ENCODE peak calls at places on chromosomes 11 and 22, in five cellular contexts. One of them, this sample, is unnamed.

GRCh38 chr22:43639228-43639948 is 172.7 kb downstream of the EFCAB6 start:
- DNase-seq in endothelial cell: no peak
- DNase-seq in IMR-90: no peak
- DNase-seq in Panc1: no peak
- DNase-seq in nephron progenitor cell: no peak
- DNase-seq in this sample: no peak

GRCh38 chr11:2837096-2837601 is 48.4 kb downstream of the CDKN1C start:
- DNase-seq in endothelial cell: peak; percentile 46
- DNase-seq in IMR-90: peak; percentile 11
- DNase-seq in Panc1: no peak
- DNase-seq in nephron progenitor cell: peak; percentile 94
- DNase-seq in this sample: no peak

GRCh38 chr11:47254381-47254780 is 3.4 kb upstream of the NR1H3 start:
- DNase-seq in endothelial cell: no peak
- DNase-seq in IMR-90: no peak
- DNase-seq in Panc1: no peak
- DNase-seq in nephron progenitor cell: no peak
- DNase-seq in this sample: no peak

GRCh38 chr11:58628446-58628845 is 6.0 kb downstream of the CNTF start:
- DNase-seq in endothelial cell: no peak
- DNase-seq in IMR-90: peak; percentile 42
- DNase-seq in Panc1: no peak
- DNase-seq in nephron progenitor cell: no peak
- DNase-seq in this sample: no peak

GRCh38 chr11:17386331-17387084 is 2.0 kb downstream of the KCNJ11 start:
- DNase-seq in endothelial cell: peak; percentile 76
- DNase-seq in IMR-90: peak; percentile 34
- DNase-seq in Panc1: no peak
- DNase-seq in nephron progenitor cell: peak; percentile 70
- DNase-seq in this sample: no peak

GRCh38 chr11:130773436-130773835 is 142.8 kb downstream of the SNX19 start:
- DNase-seq in endothelial cell: no peak
- DNase-seq in IMR-90: no peak
- DNase-seq in Panc1: no peak
- DNase-seq in nephron progenitor cell: no peak
- DNase-seq in this sample: no peak

GRCh38 chr22:16987822-16988221 is 20.2 kb downstream of the GAB4 start:
- DNase-seq in endothelial cell: no peak
- DNase-seq in IMR-90: no peak
- DNase-seq in Panc1: no peak
- DNase-seq in nephron progenitor cell: no peak
- DNase-seq in this sample: no peak

GRCh38 chr11:33379931-33380330 is 122.8 kb downstream of the HIPK3 start:
- DNase-seq in endothelial cell: no peak
- DNase-seq in IMR-90: no peak
- DNase-seq in Panc1: no peak
- DNase-seq in nephron progenitor cell: no peak
- DNase-seq in this sample: no peak

GRCh38 chr22:45818130-45819085 is 146.8 kb downstream of the ATXN10 start:
- DNase-seq in endothelial cell: no peak
- DNase-seq in IMR-90: no peak
- DNase-seq in Panc1: no peak
- DNase-seq in nephron progenitor cell: peak; percentile 29
- DNase-seq in this sample: no peak

GRCh38 chr11:120632579-120632978 is 121.0 kb downstream of the GRIK4 start:
- DNase-seq in endothelial cell: no peak
- DNase-seq in IMR-90: no peak
- DNase-seq in Panc1: no peak
- DNase-seq in nephron progenitor cell: no peak
- DNase-seq in this sample: no peak
- TF ChIP-seq CTCF in endothelial cell: peak; percentile 27
- TF ChIP-seq CTCF in IMR-90: no peak
- TF ChIP-seq CTCF in Panc1: no peak
- TF ChIP-seq CTCF in nephron progenitor cell: no peak
- TF ChIP-seq CTCF in this sample: no peak

DNA sequence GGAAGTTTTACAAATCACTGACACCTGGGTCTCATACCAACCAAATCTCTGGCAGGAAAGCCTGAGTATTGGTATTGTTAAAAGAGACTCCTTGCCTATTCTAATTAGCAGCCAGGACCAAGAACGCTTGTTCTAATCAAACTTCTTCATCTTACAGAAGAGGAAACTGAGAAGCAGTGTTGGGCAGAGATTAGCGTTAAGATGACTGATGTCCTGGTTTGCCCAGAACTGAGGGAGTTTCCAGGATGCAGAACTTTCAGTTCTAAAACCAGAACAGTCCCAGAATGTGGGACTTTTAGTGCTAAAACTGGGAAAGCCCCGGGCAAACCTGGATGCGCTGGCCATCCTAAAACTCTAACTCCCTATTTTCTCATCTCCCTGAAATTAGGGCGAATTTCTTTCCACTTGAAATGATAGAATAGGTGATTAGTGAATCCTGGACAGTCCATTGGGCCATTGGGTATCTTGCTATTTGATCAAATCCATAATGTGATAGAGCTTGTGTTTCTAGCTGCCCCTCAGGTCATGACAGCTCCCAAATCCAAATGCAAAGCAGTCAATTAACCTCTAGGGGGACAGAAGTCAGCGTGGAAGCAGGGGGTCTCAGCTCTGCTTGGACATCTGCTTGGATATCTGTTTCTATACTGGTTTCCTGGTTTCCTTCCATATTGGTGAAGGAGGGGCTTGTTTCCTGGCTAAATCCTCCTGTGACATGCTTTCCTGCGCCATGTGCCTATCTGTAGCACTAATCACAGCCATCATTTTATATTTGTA is 16.0 kb upstream of the TMPRSS13 start:
- DNase-seq in endothelial cell: no peak
- DNase-seq in IMR-90: no peak
- DNase-seq in Panc1: no peak
- DNase-seq in nephron progenitor cell: no peak
- DNase-seq in this sample: no peak
- TF ChIP-seq CTCF in endothelial cell: peak; percentile 40
- TF ChIP-seq CTCF in IMR-90: no peak
- TF ChIP-seq CTCF in Panc1: no peak
- TF ChIP-seq CTCF in nephron progenitor cell: peak; percentile 44
- TF ChIP-seq CTCF in this sample: no peak

DNA sequence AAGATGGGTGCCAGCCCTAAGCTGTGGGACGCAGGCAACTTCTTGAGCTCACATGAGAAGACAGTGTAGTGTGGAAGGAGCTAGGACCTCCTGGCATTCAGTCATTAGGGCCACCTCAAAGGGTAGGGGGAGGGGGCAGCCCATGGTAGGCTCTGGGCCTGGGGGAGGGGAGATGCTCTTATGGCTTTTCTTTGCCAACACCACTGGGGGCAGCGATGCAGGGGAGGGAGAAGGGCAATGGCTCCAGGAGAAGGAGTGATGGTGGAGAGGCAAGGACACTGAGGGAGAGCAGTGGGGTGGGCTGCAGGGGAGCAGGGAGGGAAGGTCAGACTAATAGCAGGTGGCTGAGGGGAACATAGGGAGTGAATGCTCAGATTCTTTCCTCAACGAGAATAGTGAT is 63.3 kb upstream of the SUSD2 start:
- DNase-seq in endothelial cell: no peak
- DNase-seq in IMR-90: no peak
- DNase-seq in Panc1: no peak
- DNase-seq in nephron progenitor cell: no peak
- DNase-seq in this sample: no peak
- TF ChIP-seq CTCF in endothelial cell: no peak
- TF ChIP-seq CTCF in IMR-90: no peak
- TF ChIP-seq CTCF in Panc1: no peak
- TF ChIP-seq CTCF in nephron progenitor cell: no peak
- TF ChIP-seq CTCF in this sample: no peak

GRCh38 chr11:12087075-12087775 is 23.2 kb upstream of the MICAL2 start:
- DNase-seq in endothelial cell: no peak
- DNase-seq in IMR-90: peak; percentile 78
- DNase-seq in Panc1: no peak
- DNase-seq in nephron progenitor cell: no peak
- DNase-seq in this sample: peak; percentile 93
- TF ChIP-seq CTCF in endothelial cell: no peak
- TF ChIP-seq CTCF in IMR-90: peak; percentile 24
- TF ChIP-seq CTCF in Panc1: no peak
- TF ChIP-seq CTCF in nephron progenitor cell: no peak
- TF ChIP-seq CTCF in this sample: peak; percentile 38

DNA sequence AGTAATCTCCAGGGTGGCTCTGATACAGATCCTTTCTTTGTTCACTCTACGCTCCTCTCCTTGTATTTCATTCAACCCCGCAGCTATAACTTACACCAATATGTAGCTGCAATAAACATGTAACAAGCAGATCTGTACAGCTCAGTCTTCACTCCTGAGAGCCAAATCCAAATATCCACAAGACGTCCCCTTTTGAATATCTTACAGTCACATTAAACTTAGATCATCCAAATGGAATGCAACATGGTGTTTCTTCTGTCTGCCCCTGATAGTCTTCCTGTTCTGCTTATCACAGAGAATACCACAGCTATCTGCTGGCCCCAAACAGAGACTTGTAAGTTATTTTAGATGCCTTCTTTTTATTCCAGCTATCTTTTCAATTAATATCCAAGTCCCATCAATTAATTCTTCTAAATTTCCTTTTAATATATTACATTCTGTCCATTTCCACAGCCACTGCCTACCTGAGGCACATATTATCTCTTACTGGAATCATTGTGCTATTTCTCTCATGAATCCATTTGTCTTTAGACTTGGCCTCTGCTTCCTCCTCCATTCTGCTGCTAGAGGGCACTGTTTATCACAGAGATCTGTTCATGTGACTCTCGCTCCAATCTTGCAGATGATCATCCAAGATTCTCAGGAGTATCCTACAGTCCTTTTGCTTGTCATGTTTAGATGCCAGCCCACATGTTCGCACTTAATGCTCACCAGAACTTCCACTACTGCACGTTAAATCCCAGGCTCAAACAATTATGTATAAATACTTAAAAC is 908.6 kb downstream of the NTM start:
- DNase-seq in endothelial cell: peak; percentile 12
- DNase-seq in IMR-90: peak; percentile 72
- DNase-seq in Panc1: no peak
- DNase-seq in nephron progenitor cell: no peak
- DNase-seq in this sample: peak; percentile 59
- TF ChIP-seq CTCF in endothelial cell: no peak
- TF ChIP-seq CTCF in IMR-90: peak; percentile 50
- TF ChIP-seq CTCF in Panc1: peak; percentile 62
- TF ChIP-seq CTCF in nephron progenitor cell: peak; percentile 53
- TF ChIP-seq CTCF in this sample: peak; percentile 62

GRCh38 chr11:68212421-68213134 is 518 bp downstream of the KMT5B start:
- DNase-seq in endothelial cell: peak; percentile 72
- DNase-seq in IMR-90: peak; percentile 75
- DNase-seq in Panc1: no peak
- DNase-seq in nephron progenitor cell: peak; percentile 76
- DNase-seq in this sample: no peak
- TF ChIP-seq CTCF in endothelial cell: peak; percentile 37
- TF ChIP-seq CTCF in IMR-90: peak; percentile 56
- TF ChIP-seq CTCF in Panc1: no peak
- TF ChIP-seq CTCF in nephron progenitor cell: no peak
- TF ChIP-seq CTCF in this sample: peak; percentile 47

This sample was measured in foreskin keratinocyte.